ENCODE peak calls at places on chromosomes 12 and 14, in six cellular contexts. C is HL-60, S is right atrium auricular region, A is AG04450, Y is aorta, L is sigmoid colon. G is an unnamed sample.

GRCh38 chr14:105919458-105920150 is 393.2 kb downstream of the TMEM121 start:
- DNase-seq in C (no peak), S (no peak), A (no peak), Y (peak; percentile 32), L (peak; percentile 57), G (no peak)

GRCh38 chr12:52380271-52380694 is 5.2 kb downstream of the KRT84 start:
- DNase-seq in C (no peak), S (no peak), A (no peak), Y (no peak), L (no peak), G (peak; percentile 48)

GRCh38 chr14:103808403-103809001 is 38.9 kb downstream of the PPP1R13B start:
- DNase-seq in C (peak; percentile 22), S (peak; percentile 74), A (peak; percentile 20), Y (peak; percentile 80), L (peak; percentile 87), G (peak; percentile 85)

GRCh38 chr12:26678697-26679660 is 154.0 kb downstream of the ITPR2 start:
- DNase-seq in C (no peak), S (no peak), A (no peak), Y (no peak), L (no peak), G (no peak)

GRCh38 chr12:2768224-2768961 is 26.4 kb upstream of the FKBP4 start:
- DNase-seq in C (no peak), S (no peak), A (no peak), Y (no peak), L (no peak), G (no peak)

GRCh38 chr12:117234441-117234840 is 44.2 kb upstream of the FBXO21 start:
- DNase-seq in C (no peak), S (no peak), A (no peak), Y (no peak), L (no peak), G (no peak)

GRCh38 chr14:65599375-65599774 is 186.8 kb downstream of the FUT8 start:
- DNase-seq in C (no peak), S (no peak), A (no peak), Y (no peak), L (no peak), G (no peak)

GRCh38 chr12:98137278-98137677 is 378.1 kb upstream of the TMPO start:
- DNase-seq in C (no peak), S (no peak), A (no peak), Y (no peak), L (no peak), G (no peak)

GRCh38 chr12:10673660-10674384 is at the start of gene STYK1:
- DNase-seq in C (peak; percentile 37), S (no peak), A (no peak), Y (peak; percentile 58), L (no peak), G (peak; percentile 77)

GRCh38 chr14:68564826-68565760 is 227.8 kb downstream of the ZFP36L1 start:
- DNase-seq in C (no peak), S (no peak), A (no peak), Y (no peak), L (no peak), G (no peak)

GRCh38 chr14:91293281-91293680 is 48.8 kb upstream of the GPR68 start:
- DNase-seq in C (no peak), S (no peak), A (no peak), Y (no peak), L (no peak), G (no peak)

GRCh38 chr12:121059031-121059898 is 20.2 kb upstream of the OASL start:
- DNase-seq in C (no peak), S (peak; percentile 50), A (no peak), Y (no peak), L (no peak), G (no peak)

GRCh38 chr12:27564612-27565213 is 40.7 kb downstream of the PPFIBP1 start:
- DNase-seq in C (no peak), S (no peak), A (no peak), Y (no peak), L (no peak), G (no peak)

GRCh38 chr12:128661216-128661550 is 162.6 kb downstream of the SLC15A4 start:
- DNase-seq in C (no peak), S (no peak), A (no peak), Y (no peak), L (no peak), G (peak; percentile 41)

GRCh38 chr12:38155526-38156496 is 160.8 kb upstream of the ALG10B start:
- DNase-seq in C (no peak), S (peak; percentile 53), A (no peak), Y (no peak), L (peak; percentile 65), G (no peak)

GRCh38 chr12:54421175-54421872 is 2.3 kb upstream of the ITGA5 start:
- DNase-seq in C (no peak), S (peak; percentile 86), A (no peak), Y (peak; percentile 81), L (peak; percentile 97), G (no peak)

GRCh38 chr12:51886021-51886710 is 1.7 kb upstream of the ANKRD33 start:
- DNase-seq in C (peak; percentile 94), S (peak; percentile 94), A (peak; percentile 81), Y (peak; percentile 91), L (peak; percentile 94), G (peak; percentile 72)

GRCh38 chr14:32212833-32213232 is 9.8 kb upstream of the RNU6-8 start:
- DNase-seq in C (no peak), S (no peak), A (no peak), Y (no peak), L (no peak), G (no peak)

GRCh38 chr12:47964102-47964723 is 817 bp downstream of the TMEM106C start:
- DNase-seq in C (no peak), S (peak; percentile 68), A (no peak), Y (no peak), L (peak; percentile 72), G (peak; percentile 46)

GRCh38 chr12:110320548-110320947 is 39.5 kb downstream of the ATP2A2 start:
- DNase-seq in C (no peak), S (no peak), A (no peak), Y (no peak), L (no peak), G (no peak)

GRCh38 chr12:120118710-120119097 is 2.2 kb upstream of the RAB35 start:
- DNase-seq in C (no peak), S (no peak), A (no peak), Y (no peak), L (no peak), G (no peak)

GRCh38 chr12:108373111-108373510 is 34.0 kb upstream of the CMKLR1 start:
- DNase-seq in C (no peak), S (no peak), A (no peak), Y (no peak), L (no peak), G (no peak)
- H3K4me3 ChIP-seq in C (no peak overlapping the region), S (no peak overlapping the region), A (no peak overlapping the region), Y (no peak overlapping the region), L (no peak overlapping the region), G (no peak overlapping the region)

GRCh38 chr12:92552412-92553108 is 150.2 kb upstream of the PLEKHG7 start:
- DNase-seq in C (no peak), S (no peak), A (no peak), Y (no peak), L (no peak), G (peak; percentile 45)
- H3K27ac ChIP-seq in C (no peak overlapping the region), S (peak overlapping the region; percentile 84), A (no peak overlapping the region), Y (no peak overlapping the region), L (peak overlapping the region; percentile 44), G (peak overlapping the region; percentile 79)

DNA sequence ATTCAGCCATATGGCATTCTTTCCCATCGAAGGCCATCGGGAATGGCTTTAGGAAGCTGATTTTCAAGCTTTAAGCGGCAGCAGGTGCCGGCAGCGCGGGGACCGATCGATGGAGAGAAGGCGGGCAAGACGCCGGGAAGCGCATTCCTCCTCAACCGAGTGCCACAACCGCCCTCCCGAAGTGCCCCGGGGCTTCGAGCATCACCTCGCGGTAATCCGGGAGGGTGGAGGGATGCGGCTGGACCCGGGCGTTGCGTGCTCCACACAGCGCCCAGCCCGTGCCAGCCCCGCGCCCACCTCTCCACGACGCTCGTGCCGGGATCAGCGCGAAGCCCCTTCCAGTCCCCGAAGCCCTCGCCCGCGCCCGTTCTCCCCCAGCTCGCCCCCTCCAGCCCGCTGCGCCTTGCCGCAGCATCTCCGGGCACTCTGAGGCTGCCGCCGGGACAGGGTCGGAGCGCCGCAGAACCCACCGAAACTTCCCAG is 3.2 kb downstream of the USP44 start:
- DNase-seq in C (no peak), S (no peak), A (no peak), Y (peak; percentile 53), L (peak; percentile 71), G (peak; percentile 24)
- H3K27me3 ChIP-seq in C (peaks cover 11% of the 10 kb centered on the region), S (no peaks in the 10 kb centered on the region), A (no peaks in the 10 kb centered on the region), Y (no peaks in the 10 kb centered on the region), L (no peaks in the 10 kb centered on the region), G (peaks cover 64% of the 10 kb centered on the region)

GRCh38 chr12:57128519-57129247 is 400 bp downstream of the LRP1 start:
- DNase-seq in C (no peak), S (no peak), A (no peak), Y (no peak), L (peak; percentile 72), G (no peak)
- H3K4me3 ChIP-seq in C (peak overlapping the region; percentile 46), S (peak overlapping the region; percentile 61), A (peak overlapping the region; percentile 84), Y (peak overlapping the region; percentile 94), L (peak overlapping the region; percentile 89), G (peak overlapping the region; percentile 79)

GRCh38 chr14:35289623-35290022 is 2.6 kb upstream of the PSMA6 start:
- DNase-seq in C (no peak), S (no peak), A (no peak), Y (no peak), L (no peak), G (no peak)
- H3K27ac ChIP-seq in C (no peak overlapping the region), S (no peak overlapping the region), A (no peak overlapping the region), Y (no peak overlapping the region), L (no peak overlapping the region), G (no peak overlapping the region)

G was measured in hepatocyte.